ENCODE peak calls at places on chromosomes 7 and 10, in five cellular contexts. E, Y, T, K and W are unnamed samples.

GRCh38 chr10:70132098-70133029 is at the start of gene AIFM2:
- DNase-seq in T (peak), K (peak), Y (peak), E (peak), W (no peak)

GRCh38 chr7:603152-603941 is 83.7 kb upstream of the PDGFA start:
- DNase-seq in E (no peak), K (no peak), T (no peak), Y (no peak), W (no peak)

GRCh38 chr10:33209777-33210176 is 124.7 kb downstream of the NRP1 start:
- DNase-seq in E (no peak), Y (no peak), T (no peak), K (no peak), W (no peak)

GRCh38 chr10:10589540-10589939 is 428.1 kb upstream of the CELF2 start:
- DNase-seq in Y (peak), T (no peak), E (no peak), K (no peak), W (no peak)

GRCh38 chr10:130014734-130015695 is 50.9 kb upstream of the EBF3 start:
- DNase-seq in Y (peak), T (no peak), E (no peak), K (no peak), W (no peak)

GRCh38 chr10:13909911-13910617 is 323.3 kb downstream of the PRPF18 start:
- DNase-seq in Y (no peak), K (no peak), T (peak), E (no peak), W (no peak)

GRCh38 chr7:55130079-55130476 is 111.3 kb downstream of the EGFR start:
- DNase-seq in T (no peak), K (no peak), Y (no peak), E (no peak), W (no peak)

GRCh38 chr10:71263376-71263775 is 51.0 kb downstream of the UNC5B start:
- DNase-seq in Y (peak), T (no peak), K (peak), E (no peak), W (no peak)

GRCh38 chr7:82166666-82167065 is 276.9 kb downstream of the CACNA2D1 start:
- DNase-seq in Y (no peak), K (no peak), T (no peak), E (no peak), W (no peak)

GRCh38 chr7:137818036-137818435 is 28.7 kb downstream of the DGKI start:
- DNase-seq in E (no peak), K (no peak), Y (no peak), T (no peak), W (no peak)

GRCh38 chr10:122189185-122189584 is 81.9 kb upstream of the BTBD16 start:
- DNase-seq in K (no peak), T (no peak), E (no peak), Y (no peak), W (no peak)

GRCh38 chr7:76512941-76513816 is 2.8 kb downstream of the UPK3B start:
- DNase-seq in Y (no peak), K (no peak), T (no peak), E (no peak), W (no peak)

GRCh38 chr7:151940048-151940845 is 16.0 kb upstream of the GALNTL5 start:
- DNase-seq in K (peak), E (no peak), T (no peak), Y (no peak), W (no peak)

GRCh38 chr7:29370531-29371314 is 176.1 kb downstream of the CHN2 start:
- DNase-seq in T (no peak), E (no peak), Y (peak), K (no peak), W (no peak)

GRCh38 chr10:84348860-84349259 is 20.5 kb downstream of the CCSER2 start:
- DNase-seq in Y (no peak), K (no peak), E (no peak), T (no peak), W (no peak)

GRCh38 chr7:84117304-84117703 is 77.3 kb downstream of the SEMA3A start:
- DNase-seq in E (no peak), T (no peak), Y (no peak), K (no peak), W (no peak)

GRCh38 chr10:80630324-80630723 is 92.6 kb downstream of the SH2D4B start:
- DNase-seq in Y (no peak), T (no peak), E (no peak), K (no peak), W (no peak)

DNA sequence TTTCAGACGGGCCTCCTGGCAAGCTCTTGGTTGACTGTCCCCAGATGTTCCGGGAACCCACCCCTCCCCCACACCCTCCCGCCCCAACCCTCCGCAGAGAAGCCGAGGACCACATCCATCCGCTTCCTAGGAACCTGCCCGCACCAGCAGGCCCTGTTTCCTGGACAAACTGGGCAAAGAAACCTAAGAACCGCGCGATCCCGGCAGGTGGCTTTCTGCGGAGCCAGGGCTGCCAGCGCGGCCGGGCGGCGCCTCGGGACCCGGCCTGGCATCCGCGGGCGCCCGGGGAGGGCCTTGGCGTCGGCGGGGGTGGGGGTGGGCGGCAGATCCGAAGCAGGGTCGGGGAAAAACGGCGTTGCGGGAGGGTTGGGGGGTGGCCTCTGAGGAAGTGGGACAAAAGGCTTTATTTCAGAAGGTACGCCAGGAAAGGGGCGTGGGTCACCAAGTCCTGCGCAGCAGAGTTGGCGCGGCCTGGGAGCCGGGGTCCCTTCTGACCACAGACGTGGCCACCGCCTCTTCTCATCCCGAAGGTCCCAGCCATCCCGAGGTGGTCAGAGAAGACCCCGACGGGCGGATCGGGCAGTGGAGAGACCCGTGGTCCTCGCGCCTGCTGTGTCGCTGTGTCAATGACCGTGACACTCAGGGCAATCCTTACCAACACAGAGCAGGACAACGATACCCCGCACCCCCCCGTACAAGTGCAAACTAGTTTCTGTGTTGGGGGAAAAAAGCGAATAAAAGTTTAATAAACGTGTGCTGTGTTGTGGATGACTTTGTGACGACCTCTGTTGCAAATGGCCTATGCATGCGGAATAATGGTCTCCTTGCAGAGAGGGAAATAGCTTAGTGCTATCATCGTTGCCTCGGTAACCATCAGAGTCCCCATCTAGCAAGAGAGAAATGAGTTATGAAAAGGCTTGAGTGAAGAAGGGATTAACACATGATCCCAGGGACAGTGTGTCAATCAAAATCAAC is 19.5 kb upstream of the GATA3 start:
- DNase-seq in Y (no peak), T (no peak), K (no peak), E (no peak), W (no peak)
- H3K4me3 ChIP-seq in Y (peak), T (no peak), K (peak), E (no peak), W (no peak)

GRCh38 chr7:134429481-134429880 is 29.4 kb downstream of the AKR1B1 start:
- DNase-seq in T (peak), Y (no peak), K (no peak), E (no peak), W (no peak)

GRCh38 chr7:134428942-134429341 is 30.0 kb downstream of the AKR1B1 start:
- DNase-seq in T (no peak), K (no peak), E (no peak), Y (no peak), W (no peak)

GRCh38 chr7:134433430-134433829 is 25.5 kb downstream of the AKR1B1 start:
- DNase-seq in K (no peak), Y (no peak), T (no peak), E (no peak), W (no peak)

GRCh38 chr7:134432296-134433152 is 26.4 kb downstream of the AKR1B1 start:
- DNase-seq in T (peak), Y (peak), E (peak), K (peak), W (peak)

GRCh38 chr7:134431805-134432204 is 27.1 kb downstream of the AKR1B1 start:
- DNase-seq in K (no peak), Y (no peak), E (no peak), T (no peak), W (no peak)
- H3K4me3 ChIP-seq in K (peak), Y (peak), E (peak), T (peak), W (no peak)

DNA sequence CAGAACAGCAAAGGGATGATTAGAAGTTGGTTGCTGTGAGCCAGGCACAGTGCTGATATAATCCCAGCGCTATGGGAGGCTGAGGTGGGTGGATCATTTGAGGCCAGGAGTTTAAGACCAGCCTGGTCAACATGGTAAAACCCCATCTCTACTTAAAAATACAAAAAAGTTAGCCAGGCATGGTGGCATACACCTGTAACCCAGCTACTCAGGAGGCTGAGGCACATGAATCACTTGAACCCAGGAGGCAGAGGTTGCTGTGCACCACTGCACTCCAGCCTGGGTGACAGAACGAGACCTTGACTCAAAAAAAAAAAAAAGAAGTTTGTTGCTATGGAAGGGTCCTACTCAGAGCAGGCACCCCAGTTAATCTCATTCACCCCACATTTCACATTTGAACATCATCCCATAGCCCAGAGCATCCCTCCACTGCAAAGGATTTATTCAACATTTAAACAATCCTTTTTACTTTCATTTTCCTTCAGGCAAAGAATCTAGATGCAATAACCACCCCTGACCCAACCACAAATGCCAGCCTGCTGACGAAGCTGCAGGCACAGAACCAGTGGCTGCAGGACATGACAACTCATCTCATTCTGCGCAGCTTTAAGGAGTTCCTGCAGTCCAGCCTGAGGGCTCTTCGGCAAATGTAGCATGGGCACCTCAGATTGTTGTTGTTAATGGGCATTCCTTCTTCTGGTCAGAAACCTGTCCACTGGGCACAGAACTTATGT is 4.1 kb downstream of the IL6 start:
- DNase-seq in E (no peak), K (no peak), Y (no peak), T (peak), W (no peak)
- H3K4me3 ChIP-seq in E (no peak), K (no peak), Y (no peak), T (peak), W (no peak)

DNA sequence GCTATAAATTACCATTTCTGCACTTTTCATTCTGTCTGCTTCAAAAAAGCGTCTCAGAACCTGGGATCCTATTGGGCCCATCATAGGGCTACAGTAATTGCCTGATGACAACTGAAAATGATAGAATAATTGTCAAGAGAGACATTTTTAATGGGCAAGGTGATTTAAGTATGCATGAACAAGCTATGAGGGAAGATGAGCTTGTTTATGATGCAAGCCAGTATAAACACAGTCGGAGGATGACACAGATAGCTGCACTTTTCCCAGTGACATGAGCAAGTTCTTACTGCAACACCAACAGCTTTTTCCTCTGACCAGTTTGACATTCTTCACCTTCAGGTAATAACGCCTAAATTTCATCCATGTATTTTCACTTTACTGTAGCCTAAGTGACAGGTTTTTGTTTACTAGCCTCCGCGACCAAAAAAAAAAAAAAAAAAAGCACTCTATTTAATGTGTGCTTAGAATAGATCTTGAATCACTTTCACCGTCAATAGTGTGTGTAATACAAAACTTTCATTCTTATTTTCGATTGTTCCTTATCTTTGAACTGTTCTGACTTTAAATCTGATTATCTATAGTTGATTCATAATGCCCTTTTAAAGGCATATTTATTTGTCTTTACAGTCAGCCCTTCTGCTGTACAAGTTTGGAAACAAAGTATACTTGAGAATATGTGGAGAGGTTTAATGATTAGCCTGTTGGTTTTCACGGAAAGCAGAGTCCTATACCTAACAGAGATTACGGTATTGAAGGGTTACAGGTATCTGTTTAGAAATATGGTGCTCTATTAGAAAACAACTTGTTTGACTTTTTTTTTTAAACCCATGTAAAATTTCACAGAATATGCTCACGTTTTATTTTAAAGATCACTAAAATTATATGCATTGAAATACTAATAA is 1.7 kb downstream of the FOXP2 start:
- DNase-seq in Y (no peak), E (no peak), K (no peak), T (no peak), W (no peak)
- H3K4me3 ChIP-seq in Y (peak), E (no peak), K (peak), T (no peak), W (no peak)

GRCh38 chr7:98213874-98214810 is 2.9 kb downstream of the BHLHA15 start:
- DNase-seq in K (peak), T (no peak), Y (no peak), E (no peak), W (no peak)

GRCh38 chr7:98211676-98212531 is 665 bp downstream of the BHLHA15 start:
- DNase-seq in Y (no peak), E (no peak), K (no peak), T (no peak), W (no peak)

GRCh38 chr7:98211221-98211675 is at the start of gene BHLHA15:
- DNase-seq in Y (no peak), E (no peak), K (no peak), T (peak), W (no peak)

GRCh38 chr7:98213296-98213873 is 2.1 kb downstream of the BHLHA15 start:
- DNase-seq in E (no peak), K (no peak), T (no peak), Y (no peak), W (no peak)

DNA sequence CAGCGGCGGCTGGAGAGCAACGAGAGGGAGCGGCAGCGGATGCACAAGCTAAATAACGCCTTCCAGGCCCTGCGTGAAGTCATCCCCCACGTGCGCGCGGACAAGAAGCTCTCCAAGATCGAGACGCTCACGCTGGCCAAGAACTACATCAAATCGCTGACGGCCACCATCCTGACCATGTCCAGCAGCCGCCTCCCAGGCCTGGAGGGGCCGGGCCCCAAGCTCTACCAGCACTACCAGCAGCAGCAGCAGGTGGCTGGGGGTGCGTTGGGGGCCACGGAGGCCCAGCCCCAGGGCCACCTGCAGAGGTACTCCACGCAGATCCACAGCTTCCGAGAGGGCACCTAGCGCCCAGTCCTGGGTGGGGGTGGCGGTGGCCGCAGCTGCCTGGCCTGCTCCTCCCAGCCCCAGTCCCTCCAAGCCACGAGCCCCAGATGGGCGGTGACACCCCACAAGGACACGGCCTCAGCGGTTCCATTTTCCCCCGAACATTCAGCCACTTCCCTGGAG is 1.3 kb downstream of the BHLHA15 start:
- DNase-seq in E (no peak), T (no peak), K (no peak), Y (no peak), W (no peak)
- H3K4me3 ChIP-seq in E (no peak), T (no peak), K (no peak), Y (no peak), W (no peak)

DNA sequence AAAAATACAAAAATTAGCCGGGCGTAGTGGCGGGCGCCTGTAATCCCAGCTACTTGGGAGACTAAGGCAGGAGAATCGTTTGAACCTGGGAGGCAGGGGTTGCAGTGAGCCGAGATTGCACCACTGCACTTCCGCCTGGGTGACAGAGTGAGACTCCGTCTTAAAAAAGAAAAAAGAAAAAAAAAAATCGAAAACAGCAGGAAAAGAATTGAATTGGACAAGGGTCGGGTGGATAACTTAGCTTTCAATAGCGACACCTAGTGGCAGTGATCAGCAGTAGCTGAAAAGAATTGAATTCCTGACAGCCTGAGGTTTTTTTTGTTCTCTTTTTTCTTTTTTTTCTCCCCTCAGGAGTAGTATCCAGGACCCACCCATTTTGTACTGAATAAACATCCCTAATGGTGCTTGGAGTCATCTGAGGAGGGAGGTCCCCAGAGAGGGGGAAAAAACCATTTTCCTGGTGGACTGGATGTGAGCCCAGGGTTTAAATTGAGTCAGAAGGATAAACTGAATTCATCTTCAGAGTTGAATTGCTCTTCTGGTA is 55.1 kb downstream of the CYCS start:
- DNase-seq in Y (peak), K (peak), E (peak), T (peak), W (peak)
- H3K4me3 ChIP-seq in Y (peak), K (peak), E (no peak), T (no peak), W (no peak)

GRCh38 chr10:30215131-30215530 is 133.9 kb downstream of the MTPAP start:
- DNase-seq in E (no peak), T (no peak), K (no peak), Y (no peak), W (no peak)

GRCh38 chr10:30216811-30217210 is 132.3 kb downstream of the MTPAP start:
- DNase-seq in K (no peak), E (no peak), T (no peak), Y (no peak), W (no peak)

GRCh38 chr10:30210296-30210695 is 138.8 kb downstream of the MTPAP start:
- DNase-seq in E (no peak), K (no peak), T (no peak), Y (no peak), W (no peak)

GRCh38 chr10:30219977-30220751 is 128.9 kb downstream of the MTPAP start:
- DNase-seq in E (no peak), Y (no peak), K (no peak), T (no peak), W (no peak)

GRCh38 chr10:30215631-30216030 is 133.4 kb downstream of the MTPAP start:
- DNase-seq in Y (peak), E (no peak), K (peak), T (no peak), W (no peak)
- H3K4me3 ChIP-seq in Y (peak), E (no peak), K (peak), T (no peak), W (no peak)

DNA sequence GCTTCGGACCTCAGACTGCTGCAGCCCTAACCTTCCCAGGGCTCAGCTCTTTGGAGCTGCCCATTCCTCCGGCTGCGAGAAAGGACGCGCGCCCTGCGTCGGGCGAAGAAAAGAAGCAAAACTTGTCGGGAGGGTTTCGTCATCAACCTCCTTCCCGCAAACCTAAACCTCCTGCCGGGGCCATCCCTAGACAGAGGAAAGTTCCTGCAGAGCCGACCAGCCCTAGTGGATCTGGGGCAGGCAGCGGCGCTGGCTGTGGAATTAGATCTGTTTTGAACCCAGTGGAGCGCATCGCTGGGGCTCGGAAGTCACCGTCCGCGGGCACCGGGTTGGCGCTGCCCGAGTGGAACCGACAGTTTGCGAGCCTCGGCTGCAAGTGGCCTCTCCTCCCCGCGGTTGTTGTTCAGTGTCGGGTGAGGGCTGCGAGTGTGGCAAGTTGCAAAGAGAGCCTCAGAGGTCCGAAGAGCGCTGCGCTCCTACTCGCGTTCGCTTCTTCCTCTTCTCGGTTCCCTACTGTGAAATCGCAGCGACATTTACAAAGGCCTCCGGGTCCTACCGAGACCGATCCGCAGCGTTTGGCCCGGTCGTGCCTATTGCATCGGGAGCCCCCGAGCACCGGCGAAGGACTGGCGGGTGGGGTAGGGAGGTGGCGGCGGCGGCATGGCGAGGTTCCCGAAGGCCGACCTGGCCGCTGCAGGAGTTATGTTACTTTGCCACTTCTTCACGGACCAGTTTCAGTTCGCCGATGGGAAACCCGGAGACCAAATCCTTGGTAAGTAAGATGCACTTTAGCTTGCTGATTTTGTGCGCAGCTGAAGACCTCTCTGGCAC is at the start of gene PLXDC2:
- DNase-seq in E (no peak), Y (peak), T (peak), K (peak), W (no peak)
- H3K4me3 ChIP-seq in E (no peak), Y (peak), T (peak), K (peak), W (no peak)